ENCODE peak calls at places on chromosome 4, in seven cellular contexts. B is suprapubic skin, F is brain microvascular endothelial cell, G is IMR-90, O is bronchial epithelial cell, C is colonic mucosa, Z is spleen. Y is an unnamed sample.

GRCh38 chr4:30380404-30380998 is 339.7 kb upstream of the PCDH7 start:
- DNase-seq in B (no peak), F (peak; percentile 51), G (peak; percentile 73), O (peak; percentile 77), C (peak; percentile 19), Z (no peak), Y (peak; percentile 6)

GRCh38 chr4:182555997-182556418 is 312.8 kb downstream of the TENM3 start:
- DNase-seq in B (no peak), F (peak; percentile 70), G (peak; percentile 91), O (peak; percentile 50), C (no peak), Z (no peak), Y (no peak)

GRCh38 chr4:26326791-26327190 is 6.0 kb downstream of the RBPJ start:
- DNase-seq in B (no peak), F (peak; percentile 95), G (peak; percentile 95), O (peak; percentile 49), C (no peak), Z (no peak), Y (no peak)

GRCh38 chr4:83013420-83013867 is 2.8 kb upstream of the LIN54 start:
- DNase-seq in B (no peak), F (no peak), G (no peak), O (no peak), C (no peak), Z (no peak), Y (no peak)

GRCh38 chr4:4410271-4410670 is 23.4 kb downstream of the NSG1 start:
- DNase-seq in B (no peak), F (no peak), G (no peak), O (no peak), C (no peak), Z (peak; percentile 41), Y (no peak)

GRCh38 chr4:34181891-34182290 is 2062.4 kb downstream of the ARAP2 start:
- DNase-seq in B (no peak), F (no peak), G (peak; percentile 61), O (peak; percentile 86), C (no peak), Z (no peak), Y (no peak)

GRCh38 chr4:154361450-154361849 is 130.1 kb downstream of the DCHS2 start:
- DNase-seq in B (no peak), F (no peak), G (no peak), O (no peak), C (no peak), Z (no peak), Y (no peak)

GRCh38 chr4:180688480-180688879 is 1554.7 kb upstream of the TENM3 start:
- DNase-seq in B (no peak), F (no peak), G (no peak), O (no peak), C (no peak), Z (no peak), Y (no peak)

GRCh38 chr4:53021709-53022108 is 159.6 kb downstream of the RASL11B start:
- DNase-seq in B (no peak), F (no peak), G (no peak), O (no peak), C (no peak), Z (no peak), Y (no peak)

GRCh38 chr4:19675172-19675811 is 576.4 kb upstream of the SLIT2 start:
- DNase-seq in B (no peak), F (peak; percentile 49), G (peak; percentile 49), O (no peak), C (no peak), Z (no peak), Y (no peak)

GRCh38 chr4:84179413-84179812 is 319.7 kb downstream of the NKX6-1 start:
- DNase-seq in B (no peak), F (no peak), G (no peak), O (no peak), C (no peak), Z (no peak), Y (no peak)

GRCh38 chr4:118296739-118297138 is 56.1 kb downstream of the PRSS12 start:
- DNase-seq in B (no peak), F (no peak), G (no peak), O (no peak), C (no peak), Z (no peak), Y (no peak)

GRCh38 chr4:2303121-2303685 is 41.3 kb upstream of the MXD4 start:
- DNase-seq in B (no peak), F (no peak), G (no peak), O (no peak), C (peak; percentile 16), Z (peak; percentile 64), Y (no peak)

GRCh38 chr4:55181606-55182005 is 56.2 kb upstream of the KDR start:
- DNase-seq in B (no peak), F (peak; percentile 78), G (peak; percentile 42), O (no peak), C (no peak), Z (no peak), Y (no peak)

GRCh38 chr4:145130788-145131398 is 32.8 kb downstream of the ABCE1 start:
- DNase-seq in B (no peak), F (peak; percentile 40), G (peak; percentile 83), O (peak; percentile 44), C (no peak), Z (no peak), Y (no peak)

GRCh38 chr4:101961144-101961543 is 170.6 kb downstream of the BANK1 start:
- DNase-seq in B (no peak), F (peak; percentile 39), G (no peak), O (peak; percentile 60), C (no peak), Z (no peak), Y (no peak)

GRCh38 chr4:7420661-7421040 is 14.1 kb downstream of the PSAPL1 start:
- DNase-seq in B (peak; percentile 47), F (no peak), G (no peak), O (no peak), C (no peak), Z (peak; percentile 71), Y (no peak)

GRCh38 chr4:44422912-44423311 is 25.7 kb downstream of the KCTD8 start:
- DNase-seq in B (no peak), F (no peak), G (no peak), O (no peak), C (no peak), Z (no peak), Y (no peak)

GRCh38 chr4:44421330-44421729 is 27.3 kb downstream of the KCTD8 start:
- DNase-seq in B (no peak), F (no peak), G (no peak), O (no peak), C (no peak), Z (no peak), Y (no peak)

DNA sequence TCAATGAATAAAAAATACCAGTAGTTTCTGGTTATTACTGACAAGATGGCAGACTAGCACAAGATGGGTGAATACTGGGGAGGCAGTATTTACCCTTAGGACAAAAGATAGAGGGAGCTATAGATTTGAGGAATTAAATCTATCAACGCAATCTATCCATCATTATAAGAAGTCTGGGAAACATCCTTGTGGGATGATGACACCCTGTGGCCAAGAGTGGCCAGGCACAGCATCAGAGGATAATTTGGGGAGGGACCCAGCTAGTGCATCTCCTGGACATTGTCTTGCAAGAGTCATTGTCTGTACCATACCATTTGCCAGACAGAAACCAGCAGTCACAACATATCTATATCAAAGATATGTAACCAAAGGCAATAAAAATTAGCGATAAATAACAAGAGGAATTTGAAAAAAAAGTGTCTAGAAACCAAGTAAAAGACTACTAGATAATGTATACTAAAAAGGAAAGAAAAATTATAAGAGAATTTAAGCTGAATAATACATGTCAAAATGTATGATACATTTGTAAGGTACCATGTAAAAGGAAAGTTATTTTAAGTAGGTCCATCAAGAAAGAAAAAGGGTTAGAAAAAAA is 22.9 kb downstream of the KCTD8 start:
- DNase-seq in B (no peak), F (peak; percentile 12), G (peak; percentile 2), O (peak; percentile 33), C (no peak), Z (no peak), Y (no peak)
- TF ChIP-seq CTCF in B (no peak), F (peak; percentile 74), G (peak; percentile 43), O (peak; percentile 38), C (no peak), Z (no peak), Y (peak; percentile 17)

DNA sequence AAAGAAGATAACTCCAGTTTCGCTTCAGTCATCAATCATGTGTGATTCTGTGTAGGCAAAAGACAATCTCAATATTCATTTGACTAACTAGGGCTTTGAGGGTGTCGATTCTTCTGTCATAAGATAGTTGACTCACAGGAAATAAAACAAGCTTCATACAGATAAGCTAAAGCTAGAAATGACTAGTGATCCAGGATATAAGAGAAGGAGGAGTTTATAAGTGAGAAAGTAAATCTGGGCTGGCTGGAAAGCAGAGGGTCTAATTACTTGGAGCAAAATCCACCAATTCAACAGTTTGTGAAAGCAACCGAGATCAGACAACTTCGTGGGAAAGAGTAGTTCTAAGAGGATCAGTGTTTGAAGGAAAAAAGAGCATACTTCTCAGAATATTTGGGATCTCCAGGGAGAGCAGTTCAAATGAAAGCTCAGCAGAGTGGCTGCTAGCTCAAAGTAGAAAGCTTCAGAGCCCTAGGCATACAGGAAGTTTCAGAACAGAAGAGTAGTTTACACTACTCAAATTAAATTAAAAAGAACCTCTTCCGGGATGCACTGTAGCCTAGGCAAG is 429.3 kb downstream of the INPP4B start:
- DNase-seq in B (no peak), F (peak; percentile 34), G (peak; percentile 42), O (peak; percentile 91), C (no peak), Z (no peak), Y (no peak)
- H3K4me3 ChIP-seq in B (no peak overlapping the region), F (no peak overlapping the region), G (no peak overlapping the region), O (no peak overlapping the region), C (no peak overlapping the region), Z (no peak overlapping the region), Y (no peak overlapping the region)

GRCh38 chr4:148058160-148058859 is 326.4 kb downstream of the ARHGAP10 start:
- DNase-seq in B (no peak), F (no peak), G (no peak), O (no peak), C (no peak), Z (no peak), Y (no peak)

GRCh38 chr4:148055844-148056243 is 324.0 kb downstream of the ARHGAP10 start:
- DNase-seq in B (no peak), F (no peak), G (no peak), O (no peak), C (no peak), Z (no peak), Y (no peak)

GRCh38 chr4:148054275-148054674 is 322.4 kb downstream of the ARHGAP10 start:
- DNase-seq in B (no peak), F (peak; percentile 9), G (no peak), O (peak; percentile 16), C (peak; percentile 33), Z (no peak), Y (no peak)

GRCh38 chr4:148057425-148058020 is 325.6 kb downstream of the ARHGAP10 start:
- DNase-seq in B (no peak), F (no peak), G (no peak), O (no peak), C (no peak), Z (no peak), Y (peak; percentile 45)

DNA sequence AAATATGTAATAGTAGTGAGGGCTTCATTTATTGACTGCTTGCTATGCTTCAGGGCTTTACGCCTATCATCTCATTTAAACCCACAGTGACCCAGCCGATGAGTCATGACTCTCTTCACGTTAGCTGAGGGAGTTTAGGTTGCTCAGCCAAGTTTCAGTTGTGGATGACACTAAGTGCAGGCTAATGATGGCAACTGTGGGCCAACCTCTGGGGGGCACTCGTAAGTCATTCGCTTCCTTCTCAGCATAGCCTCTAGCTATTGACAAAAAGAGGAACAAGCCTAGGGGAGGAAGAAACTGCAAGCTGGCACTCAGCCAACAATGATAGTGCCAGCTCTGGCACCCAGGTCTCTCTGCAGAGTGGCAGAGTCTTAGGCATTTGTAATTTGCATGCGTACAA is 325.0 kb downstream of the ARHGAP10 start:
- DNase-seq in B (no peak), F (peak; percentile 63), G (peak; percentile 77), O (peak; percentile 63), C (peak; percentile 58), Z (peak; percentile 87), Y (peak; percentile 77)
- TF ChIP-seq CTCF in B (peak; percentile 15), F (no peak), G (no peak), O (no peak), C (peak; percentile 20), Z (peak; percentile 60), Y (peak; percentile 84)

GRCh38 chr4:8608714-8609391 is 16.3 kb downstream of the CPZ start:
- DNase-seq in B (no peak), F (no peak), G (no peak), O (no peak), C (no peak), Z (no peak), Y (no peak)
- H3K4me3 ChIP-seq in B (no peak overlapping the region), F (no peak overlapping the region), G (no peak overlapping the region), O (no peak overlapping the region), C (no peak overlapping the region), Z (no peak overlapping the region), Y (no peak overlapping the region)

Y was measured in GM06990.